ENCODE peak calls at places on chromosomes 4 and X, in four cellular contexts. One of them, this sample, is unnamed.

GRCh38 chr4:6771229-6771671 is 11.3 kb upstream of the KIAA0232 start:
- DNase-seq in tibial nerve: no peak
- DNase-seq in brain microvascular endothelial cell: no peak
- DNase-seq in heart left ventricle: peak
- DNase-seq in this sample: peak

GRCh38 chr4:94400191-94400590 is 51.6 kb upstream of the PDLIM5 start:
- DNase-seq in tibial nerve: no peak
- DNase-seq in brain microvascular endothelial cell: no peak
- DNase-seq in heart left ventricle: no peak
- DNase-seq in this sample: no peak

GRCh38 chrX:132059973-132060540 is 37.0 kb downstream of the STK26 start:
- DNase-seq in tibial nerve: no peak
- DNase-seq in brain microvascular endothelial cell: no peak
- DNase-seq in heart left ventricle: no peak
- DNase-seq in this sample: no peak

GRCh38 chrX:153649178-153649914 is 2.3 kb downstream of the DUSP9 start:
- DNase-seq in tibial nerve: no peak
- DNase-seq in brain microvascular endothelial cell: no peak
- DNase-seq in heart left ventricle: no peak
- DNase-seq in this sample: peak

GRCh38 chr4:108036252-108036651 is 46.6 kb downstream of the HADH start:
- DNase-seq in tibial nerve: no peak
- DNase-seq in brain microvascular endothelial cell: no peak
- DNase-seq in heart left ventricle: no peak
- DNase-seq in this sample: no peak

GRCh38 chrX:50978920-50979660 is 68.6 kb downstream of the BMP15 start:
- DNase-seq in tibial nerve: no peak
- DNase-seq in brain microvascular endothelial cell: no peak
- DNase-seq in heart left ventricle: no peak
- DNase-seq in this sample: no peak

GRCh38 chr4:85039526-85039925 is 73.0 kb upstream of the WDFY3 start:
- DNase-seq in tibial nerve: no peak
- DNase-seq in brain microvascular endothelial cell: peak
- DNase-seq in heart left ventricle: no peak
- DNase-seq in this sample: no peak

GRCh38 chrX:40176256-40176978 is 78.7 kb upstream of the BCOR start:
- DNase-seq in tibial nerve: no peak
- DNase-seq in brain microvascular endothelial cell: no peak
- DNase-seq in heart left ventricle: peak
- DNase-seq in this sample: peak

GRCh38 chrX:44382871-44383270 is 39.4 kb upstream of the EFHC2 start:
- DNase-seq in tibial nerve: no peak
- DNase-seq in brain microvascular endothelial cell: no peak
- DNase-seq in heart left ventricle: no peak
- DNase-seq in this sample: no peak

GRCh38 chr4:159977907-159978617 is 875.2 kb downstream of the RAPGEF2 start:
- DNase-seq in tibial nerve: no peak
- DNase-seq in brain microvascular endothelial cell: no peak
- DNase-seq in heart left ventricle: no peak
- DNase-seq in this sample: no peak

GRCh38 chrX:100615015-100615414 is 21.6 kb downstream of the TSPAN6 start:
- DNase-seq in tibial nerve: no peak
- DNase-seq in brain microvascular endothelial cell: peak
- DNase-seq in heart left ventricle: no peak
- DNase-seq in this sample: peak

GRCh38 chr4:3304831-3305609 is 12.2 kb downstream of the RGS12 start:
- DNase-seq in tibial nerve: peak
- DNase-seq in brain microvascular endothelial cell: no peak
- DNase-seq in heart left ventricle: peak
- DNase-seq in this sample: no peak

GRCh38 chr4:54110019-54110416 is 10.1 kb downstream of the GSX2 start:
- DNase-seq in tibial nerve: no peak
- DNase-seq in brain microvascular endothelial cell: no peak
- DNase-seq in heart left ventricle: no peak
- DNase-seq in this sample: no peak

GRCh38 chr4:83189631-83190136 is 75.2 kb upstream of the PLAC8 start:
- DNase-seq in tibial nerve: no peak
- DNase-seq in brain microvascular endothelial cell: no peak
- DNase-seq in heart left ventricle: no peak
- DNase-seq in this sample: no peak

GRCh38 chrX:153766871-153767673 is 3.0 kb downstream of the PLXNB3 start:
- DNase-seq in tibial nerve: no peak
- DNase-seq in brain microvascular endothelial cell: no peak
- DNase-seq in heart left ventricle: peak
- DNase-seq in this sample: no peak

GRCh38 chr4:148108776-148109175 is 333.4 kb downstream of the NR3C2 start:
- DNase-seq in tibial nerve: no peak
- DNase-seq in brain microvascular endothelial cell: no peak
- DNase-seq in heart left ventricle: no peak
- DNase-seq in this sample: no peak

GRCh38 chr4:150960818-150961217 is 54.3 kb downstream of the LRBA start:
- DNase-seq in tibial nerve: no peak
- DNase-seq in brain microvascular endothelial cell: peak
- DNase-seq in heart left ventricle: no peak
- DNase-seq in this sample: no peak

GRCh38 chr4:15368906-15369305 is 58.9 kb upstream of the C1QTNF7 start:
- DNase-seq in tibial nerve: no peak
- DNase-seq in brain microvascular endothelial cell: peak
- DNase-seq in heart left ventricle: no peak
- DNase-seq in this sample: no peak

GRCh38 chr4:80253510-80253909 is 13.0 kb upstream of the FGF5 start:
- DNase-seq in tibial nerve: no peak
- DNase-seq in brain microvascular endothelial cell: no peak
- DNase-seq in heart left ventricle: no peak
- DNase-seq in this sample: no peak

GRCh38 chr4:103773691-103774231 is 54.0 kb upstream of the TACR3 start:
- DNase-seq in tibial nerve: no peak
- DNase-seq in brain microvascular endothelial cell: no peak
- DNase-seq in heart left ventricle: no peak
- DNase-seq in this sample: no peak

GRCh38 chr4:7812921-7813320 is 126.7 kb downstream of the AFAP1 start:
- DNase-seq in tibial nerve: no peak
- DNase-seq in brain microvascular endothelial cell: no peak
- DNase-seq in heart left ventricle: no peak
- DNase-seq in this sample: no peak

GRCh38 chr4:133866328-133866699 is 335.3 kb downstream of the PABPC4L start:
- DNase-seq in tibial nerve: no peak
- DNase-seq in brain microvascular endothelial cell: peak
- DNase-seq in heart left ventricle: no peak
- DNase-seq in this sample: no peak

GRCh38 chr4:133868856-133869255 is 332.7 kb downstream of the PABPC4L start:
- DNase-seq in tibial nerve: no peak
- DNase-seq in brain microvascular endothelial cell: no peak
- DNase-seq in heart left ventricle: no peak
- DNase-seq in this sample: no peak

GRCh38 chr4:133865606-133866327 is 335.8 kb downstream of the PABPC4L start:
- DNase-seq in tibial nerve: no peak
- DNase-seq in brain microvascular endothelial cell: peak
- DNase-seq in heart left ventricle: no peak
- DNase-seq in this sample: no peak

DNA sequence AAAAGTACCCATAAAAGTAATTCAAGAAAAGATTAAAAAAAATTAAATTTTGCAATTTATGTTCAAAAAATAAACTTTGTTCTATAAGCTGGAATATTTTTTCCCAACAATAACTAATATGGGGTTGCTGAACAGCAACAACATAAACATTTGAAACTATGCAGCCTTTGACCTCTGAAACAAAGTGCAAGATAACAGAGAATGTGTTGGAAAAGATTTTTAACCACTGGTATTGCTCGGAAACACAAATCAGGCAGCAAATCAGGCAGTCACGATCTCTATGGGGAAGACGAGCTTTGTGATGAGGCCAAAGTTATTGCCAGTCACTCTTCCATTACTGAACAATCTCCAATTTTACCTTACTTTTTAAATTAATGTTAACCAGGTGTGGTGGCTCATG is 332.1 kb downstream of the PABPC4L start:
- DNase-seq in tibial nerve: no peak
- DNase-seq in brain microvascular endothelial cell: peak
- DNase-seq in heart left ventricle: no peak
- DNase-seq in this sample: no peak
- H3K27ac ChIP-seq in tibial nerve: no peak
- H3K27ac ChIP-seq in brain microvascular endothelial cell: no peak
- H3K27ac ChIP-seq in heart left ventricle: no peak
- H3K27ac ChIP-seq in this sample: no peak

DNA sequence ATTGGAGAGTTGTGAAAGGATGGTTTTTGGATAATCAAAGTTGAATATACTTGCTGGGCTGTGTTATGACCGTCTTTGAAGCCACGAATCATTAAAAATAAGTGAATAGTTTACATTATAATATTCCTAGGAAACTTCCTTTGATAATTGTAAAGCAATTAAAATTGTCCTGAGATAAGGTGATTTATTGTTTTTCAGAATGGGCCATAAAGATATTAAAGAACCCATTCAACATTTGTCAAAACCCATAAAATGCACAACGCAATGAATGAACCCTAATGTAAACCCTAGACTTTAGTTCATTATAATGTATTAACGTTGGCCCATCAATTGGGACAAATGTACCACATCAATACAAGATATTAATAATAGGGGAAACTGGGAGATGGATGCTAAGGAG is 11.4 kb downstream of the FHL1 start:
- DNase-seq in tibial nerve: no peak
- DNase-seq in brain microvascular endothelial cell: no peak
- DNase-seq in heart left ventricle: no peak
- DNase-seq in this sample: no peak
- TF ChIP-seq CTCF in tibial nerve: no peak
- TF ChIP-seq CTCF in brain microvascular endothelial cell: no peak
- TF ChIP-seq CTCF in heart left ventricle: no peak
- TF ChIP-seq CTCF in this sample: no peak

DNA sequence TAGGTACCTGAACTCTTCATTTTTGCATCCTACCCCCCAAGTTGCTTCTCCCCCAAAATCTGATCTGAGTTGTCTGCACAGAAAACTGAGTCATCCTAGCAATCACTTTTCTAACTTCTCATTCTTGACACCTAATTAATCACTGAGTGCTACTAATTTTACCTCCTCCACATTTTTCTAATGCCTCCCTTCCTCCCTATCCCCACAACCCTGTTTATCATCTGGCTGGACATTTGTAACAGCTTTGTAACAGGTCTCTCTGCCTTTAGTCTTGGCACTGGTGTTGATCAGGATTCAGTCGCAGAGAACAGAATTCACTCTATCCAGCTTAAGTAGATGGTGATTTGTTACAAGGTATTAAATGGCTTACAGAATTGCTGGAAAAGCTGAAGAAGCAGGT is 303.9 kb upstream of the GATB start:
- DNase-seq in tibial nerve: no peak
- DNase-seq in brain microvascular endothelial cell: no peak
- DNase-seq in heart left ventricle: no peak
- DNase-seq in this sample: no peak
- H3K27ac ChIP-seq in tibial nerve: no peak
- H3K27ac ChIP-seq in brain microvascular endothelial cell: no peak
- H3K27ac ChIP-seq in heart left ventricle: peak
- H3K27ac ChIP-seq in this sample: peak

DNA sequence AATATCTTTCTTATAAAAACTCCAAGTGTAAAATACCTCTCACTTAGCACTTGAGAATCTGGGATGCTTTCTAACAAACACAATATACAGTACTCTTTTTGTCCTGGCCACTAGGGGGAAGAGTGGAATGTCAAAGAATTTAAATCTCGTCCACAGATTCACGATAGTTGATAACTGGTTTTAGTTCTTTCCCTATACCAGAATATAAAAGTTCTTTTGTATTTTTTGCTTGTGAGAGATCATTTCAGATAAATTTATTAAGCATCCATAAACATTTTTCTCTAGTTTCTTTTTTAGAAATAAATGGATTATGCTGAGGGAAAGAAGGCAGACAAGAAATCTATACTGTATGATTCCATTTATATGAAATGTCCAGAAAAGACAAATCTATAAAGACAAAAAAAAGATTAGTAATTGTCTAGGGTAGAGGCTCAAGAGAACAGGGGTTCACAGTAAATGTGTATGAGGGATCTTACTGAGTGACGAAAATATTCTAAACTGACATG is 50.4 kb downstream of the MGARP start:
- DNase-seq in tibial nerve: no peak
- DNase-seq in brain microvascular endothelial cell: peak
- DNase-seq in heart left ventricle: no peak
- DNase-seq in this sample: no peak
- TF ChIP-seq CTCF in tibial nerve: peak
- TF ChIP-seq CTCF in brain microvascular endothelial cell: peak
- TF ChIP-seq CTCF in heart left ventricle: peak
- TF ChIP-seq CTCF in this sample: peak

GRCh38 chrX:2499507-2499906 is 1.3 kb downstream of the DHRSX start:
- DNase-seq in tibial nerve: no peak
- DNase-seq in brain microvascular endothelial cell: no peak
- DNase-seq in heart left ventricle: no peak
- DNase-seq in this sample: no peak

GRCh38 chrX:2501246-2502102 is 698 bp upstream of the DHRSX start:
- DNase-seq in tibial nerve: no peak
- DNase-seq in brain microvascular endothelial cell: no peak
- DNase-seq in heart left ventricle: no peak
- DNase-seq in this sample: no peak

GRCh38 chrX:2500091-2500680 is 590 bp downstream of the DHRSX start:
- DNase-seq in tibial nerve: no peak
- DNase-seq in brain microvascular endothelial cell: peak
- DNase-seq in heart left ventricle: peak
- DNase-seq in this sample: peak

GRCh38 chrX:2502120-2502667 is 1.4 kb upstream of the DHRSX start:
- DNase-seq in tibial nerve: no peak
- DNase-seq in brain microvascular endothelial cell: no peak
- DNase-seq in heart left ventricle: no peak
- DNase-seq in this sample: no peak

GRCh38 chrX:2500681-2501151 is at the start of the genes DHRSX and ZBED1:
- DNase-seq in tibial nerve: no peak
- DNase-seq in brain microvascular endothelial cell: no peak
- DNase-seq in heart left ventricle: peak
- DNase-seq in this sample: peak
- H3K27ac ChIP-seq in tibial nerve: peak
- H3K27ac ChIP-seq in brain microvascular endothelial cell: peak
- H3K27ac ChIP-seq in heart left ventricle: peak
- H3K27ac ChIP-seq in this sample: peak

DNA sequence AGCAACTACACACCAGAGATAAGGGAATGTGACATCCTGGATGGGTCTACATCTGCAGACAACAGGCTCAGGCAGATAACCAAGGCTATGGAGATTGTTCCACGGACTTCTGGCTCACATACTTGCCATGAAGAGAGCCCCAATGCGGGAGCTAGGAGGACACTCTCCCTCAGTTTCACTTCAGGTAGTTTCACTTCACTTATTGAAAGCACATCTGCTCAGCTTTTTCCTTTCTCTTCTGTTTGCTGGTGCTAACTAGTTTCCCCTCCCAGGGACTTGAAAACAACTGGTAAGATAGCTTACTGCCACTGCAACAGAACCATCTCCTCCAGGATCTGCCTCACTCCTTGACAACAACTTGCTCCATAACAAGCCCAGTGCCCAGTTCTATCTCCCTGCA is 1.4 kb upstream of the CT47C1 start:
- DNase-seq in tibial nerve: no peak
- DNase-seq in brain microvascular endothelial cell: no peak
- DNase-seq in heart left ventricle: no peak
- DNase-seq in this sample: no peak
- TF ChIP-seq CTCF in tibial nerve: no peak
- TF ChIP-seq CTCF in brain microvascular endothelial cell: no peak
- TF ChIP-seq CTCF in heart left ventricle: no peak
- TF ChIP-seq CTCF in this sample: no peak

This sample was measured in heart right ventricle.